ENCODE peak calls at places on chromosomes 12 and 14, in four cellular contexts. A is K562, E is HCT116, J is HepG2. M is an unnamed sample.

GRCh38 chr12:124940143-124940392 is 25.6 kb upstream of the UBC start:
- DNase-seq in J (no peak), A (no peak), E (no peak), M (no peak)

GRCh38 chr12:109738878-109739665 is 25.4 kb downstream of the FAM222A start:
- DNase-seq in J (no peak), E (no peak), A (no peak), M (no peak)

GRCh38 chr12:101781834-101782543 is 42.7 kb upstream of the SYCP3 start:
- DNase-seq in J (no peak), A (no peak), E (no peak), M (no peak)

GRCh38 chr14:38731962-38732361 is 371.1 kb downstream of the SEC23A start:
- DNase-seq in A (no peak), J (no peak), E (no peak), M (no peak)

GRCh38 chr12:43112101-43112661 is 439.8 kb downstream of the ADAMTS20 start:
- DNase-seq in E (no peak), A (peak; percentile 9), J (no peak), M (no peak)

GRCh38 chr12:16086462-16086861 is 175.3 kb downstream of the DERA start:
- DNase-seq in A (no peak), J (peak; percentile 16), E (no peak), M (no peak)

GRCh38 chr14:52873694-52874093 is 77.2 kb downstream of the FERMT2 start:
- DNase-seq in J (no peak), E (no peak), A (no peak), M (no peak)

GRCh38 chr14:89378119-89378518 is 38.9 kb downstream of the FOXN3 start:
- DNase-seq in E (no peak), A (no peak), J (no peak), M (no peak)

GRCh38 chr14:92484132-92484823 is 29.3 kb upstream of the RIN3 start:
- DNase-seq in J (no peak), E (no peak), A (no peak), M (no peak)

GRCh38 chr14:54805080-54805479 is 97.5 kb downstream of the GCH1 start:
- DNase-seq in J (no peak), A (no peak), E (no peak), M (no peak)

GRCh38 chr14:91012050-91012449 is 48.4 kb downstream of the RPS6KA5 start:
- DNase-seq in J (no peak), A (no peak), E (no peak), M (no peak)

GRCh38 chr14:105473677-105474477 is 744 bp upstream of the CRIP2 start:
- DNase-seq in E (peak; percentile 66), A (peak; percentile 78), J (peak; percentile 77), M (no peak)

GRCh38 chr14:100407376-100408102 is 84.4 kb downstream of the SLC25A47 start:
- DNase-seq in A (no peak), E (no peak), J (no peak), M (no peak)

GRCh38 chr12:27969011-27969900 is 3.3 kb downstream of the PTHLH start:
- DNase-seq in A (no peak), E (no peak), J (no peak), M (no peak)

GRCh38 chr14:76647699-76648298 is 113.5 kb upstream of the VASH1 start:
- DNase-seq in E (peak; percentile 48), J (peak; percentile 52), A (peak; percentile 54), M (peak; percentile 50)

GRCh38 chr12:124191024-124191359 is 103.9 kb upstream of the RFLNA start:
- DNase-seq in A (peak; percentile 61), E (peak; percentile 26), J (no peak), M (no peak)

GRCh38 chr14:86781111-86781510 is 1211.9 kb downstream of the GALC start:
- DNase-seq in E (no peak), J (peak; percentile 35), A (no peak), M (no peak)

GRCh38 chr12:52649066-52649465 is 2.9 kb downstream of the KRT2 start:
- DNase-seq in E (no peak), J (no peak), A (no peak), M (no peak)

GRCh38 chr14:61894452-61895077 is 132.3 kb downstream of the SNAPC1 start:
- DNase-seq in A (peak; percentile 63), E (peak; percentile 44), J (peak; percentile 41), M (peak; percentile 25)

GRCh38 chr12:12529783-12530421 is 32.8 kb downstream of the DUSP16 start:
- DNase-seq in A (no peak), E (no peak), J (no peak), M (no peak)

GRCh38 chr12:12531194-12531593 is 31.5 kb downstream of the DUSP16 start:
- DNase-seq in A (no peak), E (no peak), J (no peak), M (no peak)

GRCh38 chr12:12524128-12524527 is 38.5 kb downstream of the DUSP16 start:
- DNase-seq in A (no peak), E (no peak), J (no peak), M (no peak)

GRCh38 chr12:12527820-12528296 is 34.8 kb downstream of the DUSP16 start:
- DNase-seq in J (no peak), E (no peak), A (no peak), M (no peak)

GRCh38 chr12:12528361-12529092 is 34.1 kb downstream of the DUSP16 start:
- DNase-seq in E (no peak), J (no peak), A (no peak), M (no peak)
- TF ChIP-seq TCF7L2 in E (no peak), J (no peak), A (no peak), M (no peak)

GRCh38 chr14:75063491-75064204 is at the start of gene ACYP1:
- DNase-seq in E (peak; percentile 76), J (peak; percentile 82), A (peak; percentile 92), M (no peak)

GRCh38 chr14:75064205-75064567 is 362 bp upstream of the ACYP1 start:
- DNase-seq in E (no peak), A (no peak), J (no peak), M (no peak)

GRCh38 chr14:75059642-75060041 is 4.2 kb downstream of the ACYP1 start:
- DNase-seq in A (no peak), E (no peak), J (no peak), M (no peak)

GRCh38 chr14:75063013-75063412 is 811 bp downstream of the ACYP1 start:
- DNase-seq in A (no peak), E (no peak), J (no peak), M (no peak)

DNA sequence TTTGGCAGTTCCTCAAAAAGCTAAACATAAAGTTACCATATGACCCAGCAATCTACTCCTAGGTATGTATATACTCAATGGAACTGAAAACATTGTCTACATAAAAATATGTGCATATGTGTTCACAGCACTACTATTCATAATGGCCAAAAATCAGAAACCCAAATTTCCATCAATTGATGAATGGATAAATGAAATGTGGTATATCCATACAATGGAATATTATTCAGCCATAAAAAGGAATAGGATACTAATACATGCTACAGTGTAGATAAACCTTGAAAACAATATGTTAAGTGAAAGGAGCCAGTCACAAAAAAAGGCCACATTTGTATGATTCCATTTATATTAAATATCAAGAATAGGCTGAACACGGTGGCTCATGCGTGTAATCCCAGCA is 3.4 kb downstream of the ACYP1 start:
- DNase-seq in J (no peak), A (no peak), E (no peak), M (no peak)
- H3K27ac ChIP-seq in J (no peak overlapping the region), A (no peak overlapping the region), E (no peak overlapping the region), M (no peak overlapping the region)

GRCh38 chr12:121238604-121239334 is 28.8 kb downstream of the P2RX4 start:
- DNase-seq in A (no peak), J (no peak), E (no peak), M (no peak)
- TF ChIP-seq TCF7L2 in A (no peak), J (no peak), E (no peak), M (no peak)

DNA sequence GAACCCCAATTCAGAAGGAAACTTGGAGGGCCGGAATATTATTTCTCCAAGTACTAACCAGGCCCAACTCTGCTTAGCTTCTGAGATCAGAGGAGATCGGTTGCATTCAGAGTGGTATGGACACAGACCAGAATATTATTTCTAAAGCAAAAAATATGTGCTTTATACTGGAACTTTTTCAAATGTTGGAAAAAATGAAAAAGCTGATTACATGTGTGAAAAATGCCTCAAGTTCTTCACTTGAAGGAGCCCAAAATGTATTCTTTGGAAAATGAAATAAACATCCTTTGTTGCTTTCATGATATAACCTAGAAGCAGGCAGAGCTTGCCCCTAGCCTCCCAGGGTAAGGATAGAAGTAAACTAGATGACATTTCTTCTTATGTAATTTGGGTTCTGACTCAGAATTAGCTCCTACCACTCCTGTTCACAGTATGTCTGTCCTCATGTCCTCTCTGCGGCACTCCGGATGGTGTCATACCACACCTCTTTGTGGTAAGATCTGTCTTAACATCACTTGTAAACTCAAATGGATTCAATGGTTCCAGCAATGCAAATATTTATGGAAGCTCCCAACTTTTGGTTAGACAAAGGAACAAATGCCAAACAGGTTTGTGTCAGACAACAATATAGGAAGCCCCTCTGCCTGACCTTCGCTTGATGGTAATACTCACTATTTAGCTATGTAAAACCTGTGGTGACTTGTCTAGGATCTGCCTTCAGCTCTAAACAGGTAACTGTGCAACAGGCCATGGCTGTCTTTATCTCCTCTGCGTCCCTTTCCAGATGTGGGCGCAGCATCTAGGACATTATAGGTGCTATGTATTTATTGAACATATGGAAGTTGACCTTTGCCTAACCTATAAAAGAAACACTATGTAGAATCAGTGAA is 178.5 kb downstream of the SSPN start:
- DNase-seq in A (no peak), E (no peak), J (no peak), M (no peak)
- H3K27ac ChIP-seq in A (no peak overlapping the region), E (no peak overlapping the region), J (no peak overlapping the region), M (no peak overlapping the region)

GRCh38 chr12:122867701-122868461 is 28.0 kb downstream of the VPS37B start:
- DNase-seq in J (peak; percentile 71), A (peak; percentile 57), E (no peak), M (no peak)
- TF ChIP-seq TCF7L2 in J (no peak), A (no peak), E (no peak), M (no peak)

DNA sequence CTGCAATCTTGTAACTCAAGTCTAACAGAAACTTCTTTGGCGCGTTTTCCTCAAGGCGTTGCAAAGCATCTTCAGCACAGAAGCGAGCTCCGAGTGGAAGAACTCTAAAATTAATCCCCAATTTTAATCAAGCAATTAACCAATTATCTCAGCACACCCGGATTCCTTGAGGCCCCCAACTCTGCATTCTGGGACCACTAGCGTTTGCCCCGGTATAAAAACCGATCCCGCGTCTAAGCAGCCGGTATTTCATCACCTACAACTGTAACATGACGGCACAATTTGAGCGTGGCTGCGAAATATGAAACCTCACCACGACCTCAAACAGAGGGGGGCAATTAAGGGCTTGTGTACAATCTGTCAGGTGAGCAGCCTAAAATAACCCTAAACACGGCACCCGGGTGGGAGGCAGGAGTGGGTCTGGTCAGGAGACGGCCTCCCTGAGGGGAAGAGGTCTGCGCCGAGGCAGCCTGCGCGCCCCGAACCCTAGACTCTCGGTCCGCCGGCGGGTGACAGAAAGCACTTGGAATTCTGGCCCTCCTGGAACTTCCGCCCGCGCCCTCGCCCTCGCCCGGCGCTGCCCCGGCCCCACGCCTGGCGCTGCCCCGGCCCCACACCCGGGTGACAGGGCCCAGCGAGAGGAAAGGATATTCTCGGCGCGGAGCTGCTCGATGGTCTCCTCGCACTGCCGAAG is 594 bp downstream of the ZCCHC8 start:
- DNase-seq in A (peak; percentile 75), E (peak; percentile 16), J (peak; percentile 70), M (no peak)
- H3K27ac ChIP-seq in A (peak overlapping the region; percentile 99), E (peak overlapping the region; percentile 86), J (peak overlapping the region; percentile 98), M (peak overlapping the region; percentile 96)

M was measured in Panc1.